ENCODE peak calls at places on chromosomes 5 and 9, in seven cellular contexts. Q is CD8-positive, alpha-beta T cell; T is lung; P is fibroblast of lung; N is cardiac muscle cell; Y is breast epithelium; S is heart right ventricle. X is an unnamed sample.
A peak's percentile ranks its signal among the peaks of the same experiment; 100 is the strongest.

GRCh38 chr5:31781772-31782171 is 142.8 kb downstream of the PDZD2 start:
- DNase-seq in N (no peak), P (peak; percentile 3), Y (no peak), S (no peak), T (no peak), Q (no peak), X (no peak)

GRCh38 chr5:142644127-142644526 is 41.8 kb downstream of the FGF1 start:
- DNase-seq in T (no peak), P (peak; percentile 52), S (no peak), Y (no peak), N (no peak), Q (no peak), X (no peak)

GRCh38 chr5:68562308-68562707 is 346.8 kb downstream of the PIK3R1 start:
- DNase-seq in Y (no peak), Q (no peak), T (peak; percentile 47), P (peak; percentile 55), N (peak; percentile 98), S (no peak), X (peak; percentile 20)

GRCh38 chr5:31173621-31174020 is 19.9 kb upstream of the CDH6 start:
- DNase-seq in Q (no peak), N (no peak), Y (no peak), P (no peak), T (no peak), S (no peak), X (no peak)

GRCh38 chr5:109900911-109901627 is 211.3 kb downstream of the MAN2A1 start:
- DNase-seq in T (no peak), P (no peak), Y (no peak), S (no peak), N (no peak), Q (no peak), X (peak; percentile 89)

GRCh38 chr5:84816746-84817547 is 432.3 kb upstream of the EDIL3 start:
- DNase-seq in T (no peak), Q (no peak), Y (no peak), N (peak; percentile 18), S (no peak), P (peak; percentile 10), X (no peak)

GRCh38 chr5:61304611-61305369 is 27.3 kb upstream of the ZSWIM6 start:
- DNase-seq in Q (no peak), N (peak; percentile 87), P (peak; percentile 93), Y (no peak), T (peak; percentile 57), S (no peak), X (peak; percentile 77)

GRCh38 chr5:14534773-14535172 is 46.8 kb upstream of the OTULINL start:
- DNase-seq in T (no peak), Q (no peak), P (no peak), S (no peak), Y (no peak), N (peak; percentile 53), X (peak; percentile 29)

GRCh38 chr9:90053027-90053426 is 448.2 kb downstream of the GADD45G start:
- DNase-seq in P (no peak), T (no peak), N (no peak), Y (no peak), Q (no peak), S (no peak), X (no peak)

GRCh38 chr5:1568201-1568979 is 44.6 kb upstream of the LPCAT1 start:
- DNase-seq in S (no peak), P (peak; percentile 85), N (peak; percentile 95), T (peak; percentile 59), Q (no peak), Y (no peak), X (peak; percentile 80)

GRCh38 chr9:115944166-115944948 is 209.2 kb upstream of the PAPPA start:
- DNase-seq in N (peak; percentile 100), P (peak; percentile 100), T (peak; percentile 70), Y (peak; percentile 54), S (peak; percentile 62), Q (no peak), X (peak; percentile 4)

GRCh38 chr5:131533844-131534243 is 101.2 kb downstream of the RAPGEF6 start:
- DNase-seq in P (no peak), T (no peak), S (no peak), N (no peak), Y (no peak), Q (no peak), X (no peak)

GRCh38 chr5:73442152-73442860 is 6.3 kb downstream of the FOXD1 start:
- DNase-seq in N (no peak), S (no peak), T (no peak), P (no peak), Q (no peak), Y (no peak), X (no peak)

GRCh38 chr5:73442960-73443627 is 5.5 kb downstream of the FOXD1 start:
- DNase-seq in Y (no peak), S (no peak), T (no peak), N (no peak), P (peak; percentile 64), Q (no peak), X (no peak)

GRCh38 chr5:73445708-73446630 is 2.6 kb downstream of the FOXD1 start:
- DNase-seq in Y (no peak), P (no peak), N (no peak), T (no peak), Q (no peak), S (no peak), X (no peak)

GRCh38 chr5:73444499-73445432 is 3.8 kb downstream of the FOXD1 start:
- DNase-seq in N (no peak), P (peak; percentile 49), T (no peak), Q (no peak), S (no peak), Y (no peak), X (no peak)

GRCh38 chr5:73443725-73444498 is 4.7 kb downstream of the FOXD1 start:
- DNase-seq in Y (no peak), Q (no peak), N (no peak), P (no peak), S (no peak), T (no peak), X (no peak)
- H3K27me3 ChIP-seq in Y (peaks cover 9% of the 10 kb centered on the region), Q (peaks cover 76% of the 10 kb centered on the region), N (peaks cover 99% of the 10 kb centered on the region), P (peaks cover 2% of the 10 kb centered on the region), S (peaks cover 84% of the 10 kb centered on the region), T (peaks cover 11% of the 10 kb centered on the region), X (peaks cover 21% of the 10 kb centered on the region)

GRCh38 chr9:94169978-94170377 is 85.7 kb downstream of the PTPDC1 start:
- DNase-seq in P (no peak), Y (no peak), T (no peak), Q (no peak), N (no peak), S (no peak), X (no peak)
- H3K4me3 ChIP-seq in P (peak overlapping the region; percentile 10), Y (no peak overlapping the region), T (no peak overlapping the region), Q (no peak overlapping the region), N (no peak overlapping the region), S (no peak overlapping the region), X (no peak overlapping the region)

GRCh38 chr9:128689293-128689770 is 310 bp downstream of the SET start:
- DNase-seq in P (no peak), N (no peak), Q (peak; percentile 61), Y (no peak), T (peak; percentile 58), S (peak; percentile 72), X (no peak)

GRCh38 chr9:128685022-128685332 is 4.0 kb upstream of the SET start:
- DNase-seq in P (no peak), Q (no peak), N (no peak), S (no peak), Y (no peak), T (no peak), X (no peak)

GRCh38 chr9:128688501-128689292 is at the start of gene SET:
- DNase-seq in Y (peak; percentile 88), P (peak; percentile 87), T (peak; percentile 90), Q (peak; percentile 90), S (peak; percentile 97), N (peak; percentile 98), X (peak; percentile 92)

GRCh38 chr9:128685636-128686489 is 3.2 kb upstream of the SET start:
- DNase-seq in Q (peak; percentile 41), N (no peak), P (no peak), Y (no peak), T (no peak), S (no peak), X (peak; percentile 87)

DNA sequence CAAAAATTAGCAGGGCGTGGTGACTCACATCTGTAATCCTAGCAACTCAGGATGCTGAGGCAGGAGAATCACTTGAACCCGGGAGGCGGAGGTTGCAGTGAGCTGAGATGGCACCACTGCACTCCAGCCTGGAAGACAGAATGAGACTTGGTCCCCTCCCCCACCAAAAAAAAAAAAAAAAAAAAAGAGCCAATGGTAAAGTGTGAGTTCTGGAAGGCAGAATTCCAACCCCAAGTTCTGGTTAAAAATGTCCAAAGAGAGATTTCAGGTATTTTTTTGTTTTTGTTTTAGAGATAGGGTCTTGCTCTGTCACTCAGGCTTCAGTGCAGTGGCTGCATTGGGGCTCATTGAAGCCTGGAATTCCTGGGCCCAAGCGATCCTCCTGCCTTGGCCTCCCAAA is 1.6 kb upstream of the SET start:
- DNase-seq in Y (no peak), P (no peak), Q (no peak), T (no peak), S (no peak), N (no peak), X (no peak)
- H3K4me1 ChIP-seq in Y (peaks cover 16% of the 10 kb centered on the region), P (peaks cover 12% of the 10 kb centered on the region), Q (peaks cover 64% of the 10 kb centered on the region), T (peaks cover 27% of the 10 kb centered on the region), S (peaks cover 25% of the 10 kb centered on the region), N (peaks cover 25% of the 10 kb centered on the region), X (peaks cover 14% of the 10 kb centered on the region)

DNA sequence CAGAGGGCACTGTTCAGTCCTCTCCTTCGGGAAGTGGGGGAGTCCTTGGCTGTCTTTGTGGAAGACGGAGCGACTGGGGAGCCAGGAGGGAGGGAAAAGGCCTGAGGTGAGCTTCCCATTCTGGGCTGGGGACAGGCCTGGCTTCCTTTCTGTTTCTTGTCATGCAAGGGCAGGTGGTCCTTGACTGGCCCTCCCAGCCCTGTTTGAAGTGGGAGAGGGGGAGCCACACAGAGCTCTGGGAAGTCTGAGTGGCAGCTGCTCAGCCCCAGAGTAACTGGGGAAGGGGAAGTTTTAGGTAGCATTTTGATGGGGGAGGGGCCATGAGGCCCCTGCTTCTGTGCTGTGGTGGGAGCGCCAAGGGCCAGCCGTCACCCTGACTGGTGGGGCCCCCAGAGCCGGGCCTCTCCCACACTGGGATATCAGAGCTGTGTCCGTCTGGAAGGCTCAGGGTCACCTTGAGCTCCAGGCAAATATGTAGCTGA is 6.5 kb downstream of the UNC5A start:
- DNase-seq in Y (no peak), Q (no peak), S (no peak), T (no peak), P (no peak), N (no peak), X (no peak)
- H3K27me3 ChIP-seq in Y (peaks cover 8% of the 10 kb centered on the region), Q (peaks cover 5% of the 10 kb centered on the region), S (peaks cover 93% of the 10 kb centered on the region), T (peaks cover 3% of the 10 kb centered on the region), P (peaks cover 28% of the 10 kb centered on the region), N (peaks cover 38% of the 10 kb centered on the region), X (peaks cover 34% of the 10 kb centered on the region)

X was measured in small intestine.